ENCODE peak calls at places on chromosome 17, in ten cellular contexts. One of them, this sample, is unnamed.

GRCh38 chr17:27491713-27492190 is 35.5 kb downstream of the KSR1 start:
- DNase-seq in right cardiac atrium: no peak
- DNase-seq in sigmoid colon: no peak
- DNase-seq in PC-9: no peak
- DNase-seq in substantia nigra: no peak
- DNase-seq in H1: no peak
- DNase-seq in tibial nerve: no peak
- DNase-seq in tibial artery: no peak
- DNase-seq in GM23338: no peak
- DNase-seq in RWPE1: no peak
- DNase-seq in this sample: no peak

GRCh38 chr17:82496529-82497434 is 22.8 kb upstream of the FOXK2 start:
- DNase-seq in sigmoid colon: peak; percentile 99
- DNase-seq in H1: peak; percentile 54
- DNase-seq in PC-9: peak; percentile 72
- DNase-seq in substantia nigra: peak; percentile 93
- DNase-seq in tibial nerve: peak; percentile 94
- DNase-seq in right cardiac atrium: peak; percentile 98
- DNase-seq in RWPE1: peak; percentile 90
- DNase-seq in tibial artery: peak; percentile 98
- DNase-seq in GM23338: peak; percentile 92
- DNase-seq in this sample: peak; percentile 76

GRCh38 chr17:71635187-71635586 is 485.6 kb upstream of the SOX9 start:
- DNase-seq in right cardiac atrium: no peak
- DNase-seq in RWPE1: no peak
- DNase-seq in tibial nerve: no peak
- DNase-seq in sigmoid colon: no peak
- DNase-seq in H1: no peak
- DNase-seq in PC-9: no peak
- DNase-seq in substantia nigra: no peak
- DNase-seq in GM23338: no peak
- DNase-seq in tibial artery: no peak
- DNase-seq in this sample: no peak

GRCh38 chr17:75173526-75173925 is 9.2 kb downstream of the SUMO2 start:
- DNase-seq in H1: no peak
- DNase-seq in GM23338: no peak
- DNase-seq in right cardiac atrium: no peak
- DNase-seq in tibial nerve: no peak
- DNase-seq in PC-9: no peak
- DNase-seq in RWPE1: no peak
- DNase-seq in sigmoid colon: no peak
- DNase-seq in tibial artery: no peak
- DNase-seq in substantia nigra: no peak
- DNase-seq in this sample: no peak

GRCh38 chr17:61723914-61724313 is 132.9 kb upstream of the NACA2 start:
- DNase-seq in tibial artery: no peak
- DNase-seq in RWPE1: no peak
- DNase-seq in tibial nerve: no peak
- DNase-seq in right cardiac atrium: no peak
- DNase-seq in substantia nigra: no peak
- DNase-seq in sigmoid colon: no peak
- DNase-seq in GM23338: no peak
- DNase-seq in PC-9: no peak
- DNase-seq in H1: no peak
- DNase-seq in this sample: no peak

GRCh38 chr17:35705230-35705629 is 26.2 kb upstream of the RASL10B start:
- DNase-seq in tibial nerve: no peak
- DNase-seq in substantia nigra: no peak
- DNase-seq in tibial artery: no peak
- DNase-seq in PC-9: no peak
- DNase-seq in GM23338: no peak
- DNase-seq in right cardiac atrium: no peak
- DNase-seq in sigmoid colon: no peak
- DNase-seq in RWPE1: no peak
- DNase-seq in H1: no peak
- DNase-seq in this sample: no peak

GRCh38 chr17:36602924-36603384 is 1.6 kb downstream of the MRM1 start:
- DNase-seq in GM23338: peak; percentile 84
- DNase-seq in tibial nerve: peak; percentile 28
- DNase-seq in PC-9: peak; percentile 53
- DNase-seq in right cardiac atrium: peak; percentile 36
- DNase-seq in substantia nigra: peak; percentile 12
- DNase-seq in tibial artery: peak; percentile 43
- DNase-seq in H1: no peak
- DNase-seq in sigmoid colon: peak; percentile 68
- DNase-seq in RWPE1: peak; percentile 70
- DNase-seq in this sample: no peak

GRCh38 chr17:66767164-66767933 is 67.6 kb upstream of the CACNG5 start:
- DNase-seq in tibial nerve: no peak
- DNase-seq in substantia nigra: no peak
- DNase-seq in PC-9: no peak
- DNase-seq in H1: no peak
- DNase-seq in tibial artery: no peak
- DNase-seq in GM23338: no peak
- DNase-seq in sigmoid colon: no peak
- DNase-seq in right cardiac atrium: no peak
- DNase-seq in RWPE1: no peak
- DNase-seq in this sample: no peak

GRCh38 chr17:27457731-27458523 is 1.7 kb downstream of the KSR1 start:
- DNase-seq in H1: no peak
- DNase-seq in tibial nerve: no peak
- DNase-seq in substantia nigra: peak; percentile 23
- DNase-seq in sigmoid colon: no peak
- DNase-seq in RWPE1: no peak
- DNase-seq in right cardiac atrium: no peak
- DNase-seq in PC-9: no peak
- DNase-seq in tibial artery: no peak
- DNase-seq in GM23338: peak; percentile 45
- DNase-seq in this sample: no peak

GRCh38 chr17:37701424-37702020 is 43.3 kb downstream of the HNF1B start:
- DNase-seq in substantia nigra: no peak
- DNase-seq in GM23338: peak; percentile 62
- DNase-seq in RWPE1: no peak
- DNase-seq in right cardiac atrium: no peak
- DNase-seq in sigmoid colon: no peak
- DNase-seq in tibial artery: peak; percentile 30
- DNase-seq in H1: no peak
- DNase-seq in PC-9: no peak
- DNase-seq in tibial nerve: no peak
- DNase-seq in this sample: no peak

GRCh38 chr17:76079577-76080206 is 710 bp downstream of the ZACN start:
- DNase-seq in H1: no peak
- DNase-seq in sigmoid colon: no peak
- DNase-seq in tibial nerve: no peak
- DNase-seq in GM23338: peak; percentile 60
- DNase-seq in tibial artery: no peak
- DNase-seq in RWPE1: no peak
- DNase-seq in PC-9: no peak
- DNase-seq in substantia nigra: no peak
- DNase-seq in right cardiac atrium: no peak
- DNase-seq in this sample: no peak

GRCh38 chr17:55056530-55056929 is 88.0 kb downstream of the STXBP4 start:
- DNase-seq in RWPE1: no peak
- DNase-seq in H1: no peak
- DNase-seq in substantia nigra: no peak
- DNase-seq in tibial artery: no peak
- DNase-seq in tibial nerve: no peak
- DNase-seq in right cardiac atrium: no peak
- DNase-seq in PC-9: peak; percentile 70
- DNase-seq in sigmoid colon: no peak
- DNase-seq in GM23338: peak; percentile 15
- DNase-seq in this sample: no peak

GRCh38 chr17:55059724-55060123 is 91.2 kb downstream of the STXBP4 start:
- DNase-seq in tibial nerve: no peak
- DNase-seq in tibial artery: no peak
- DNase-seq in PC-9: no peak
- DNase-seq in H1: no peak
- DNase-seq in GM23338: no peak
- DNase-seq in sigmoid colon: no peak
- DNase-seq in RWPE1: no peak
- DNase-seq in right cardiac atrium: no peak
- DNase-seq in substantia nigra: no peak
- DNase-seq in this sample: no peak

GRCh38 chr17:55054429-55054828 is 85.9 kb downstream of the STXBP4 start:
- DNase-seq in right cardiac atrium: no peak
- DNase-seq in H1: no peak
- DNase-seq in tibial nerve: no peak
- DNase-seq in sigmoid colon: no peak
- DNase-seq in PC-9: no peak
- DNase-seq in tibial artery: no peak
- DNase-seq in GM23338: no peak
- DNase-seq in substantia nigra: no peak
- DNase-seq in RWPE1: no peak
- DNase-seq in this sample: no peak

GRCh38 chr17:55057184-55057583 is 88.6 kb downstream of the STXBP4 start:
- DNase-seq in right cardiac atrium: no peak
- DNase-seq in GM23338: no peak
- DNase-seq in H1: no peak
- DNase-seq in substantia nigra: no peak
- DNase-seq in tibial nerve: no peak
- DNase-seq in tibial artery: no peak
- DNase-seq in PC-9: peak; percentile 39
- DNase-seq in RWPE1: no peak
- DNase-seq in sigmoid colon: no peak
- DNase-seq in this sample: no peak

GRCh38 chr17:55053855-55054254 is 85.3 kb downstream of the STXBP4 start:
- DNase-seq in substantia nigra: no peak
- DNase-seq in tibial nerve: no peak
- DNase-seq in tibial artery: no peak
- DNase-seq in RWPE1: peak; percentile 2
- DNase-seq in H1: no peak
- DNase-seq in sigmoid colon: no peak
- DNase-seq in PC-9: no peak
- DNase-seq in GM23338: peak; percentile 4
- DNase-seq in right cardiac atrium: no peak
- DNase-seq in this sample: no peak
- H3K27ac ChIP-seq in substantia nigra: no peak overlapping the region
- H3K27ac ChIP-seq in tibial nerve: no peak overlapping the region
- H3K27ac ChIP-seq in tibial artery: no peak overlapping the region
- H3K27ac ChIP-seq in RWPE1: no peak overlapping the region
- H3K27ac ChIP-seq in H1: no peak overlapping the region
- H3K27ac ChIP-seq in sigmoid colon: no peak overlapping the region
- H3K27ac ChIP-seq in PC-9: no peak overlapping the region
- H3K27ac ChIP-seq in GM23338: no peak overlapping the region
- H3K27ac ChIP-seq in right cardiac atrium: no peak overlapping the region
- H3K27ac ChIP-seq in this sample: no peak overlapping the region

GRCh38 chr17:59694344-59694743 is 12.9 kb downstream of the PTRH2 start:
- DNase-seq in right cardiac atrium: no peak
- DNase-seq in tibial nerve: no peak
- DNase-seq in tibial artery: no peak
- DNase-seq in RWPE1: no peak
- DNase-seq in substantia nigra: no peak
- DNase-seq in GM23338: no peak
- DNase-seq in sigmoid colon: no peak
- DNase-seq in PC-9: no peak
- DNase-seq in H1: no peak
- DNase-seq in this sample: no peak
- H3K27ac ChIP-seq in right cardiac atrium: no peak overlapping the region
- H3K27ac ChIP-seq in tibial nerve: no peak overlapping the region
- H3K27ac ChIP-seq in tibial artery: no peak overlapping the region
- H3K27ac ChIP-seq in RWPE1: no peak overlapping the region
- H3K27ac ChIP-seq in substantia nigra: no peak overlapping the region
- H3K27ac ChIP-seq in GM23338: no peak overlapping the region
- H3K27ac ChIP-seq in sigmoid colon: no peak overlapping the region
- H3K27ac ChIP-seq in PC-9: peak overlapping the region; percentile 81
- H3K27ac ChIP-seq in H1: no peak overlapping the region
- H3K27ac ChIP-seq in this sample: no peak overlapping the region

DNA sequence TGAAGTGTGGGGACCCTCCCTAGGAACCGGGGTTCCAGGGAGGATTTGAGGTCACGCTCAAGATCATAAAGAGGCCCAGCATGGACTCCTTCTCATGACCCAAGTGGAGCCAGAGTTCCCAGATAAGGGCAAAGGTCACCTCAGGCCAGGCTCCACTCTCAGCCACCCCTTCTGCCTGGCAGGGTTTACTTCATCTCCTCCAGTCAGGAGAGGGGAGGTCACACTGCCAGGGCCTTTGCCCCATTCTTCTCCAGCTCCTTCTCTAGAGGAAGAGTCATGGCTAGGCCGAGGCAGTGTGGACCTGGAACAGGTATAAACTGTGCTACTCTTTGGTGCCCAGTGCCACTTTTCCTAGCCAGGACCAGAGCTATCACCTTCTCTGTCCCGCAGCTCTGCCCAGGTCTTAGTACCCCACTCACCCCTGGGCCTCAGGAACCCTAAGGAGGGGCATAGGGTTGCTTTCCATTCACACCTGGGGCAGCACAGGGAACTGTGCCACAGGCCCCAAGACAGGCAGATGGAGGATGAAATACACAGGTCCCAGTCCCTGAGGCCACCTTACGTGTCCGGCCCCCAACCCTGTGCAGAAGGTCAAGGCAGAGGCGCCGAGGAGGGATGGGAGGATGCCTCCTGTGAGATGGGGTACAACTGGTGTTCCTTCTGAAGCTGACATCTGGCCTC is 877 bp upstream of the ACSF2 start:
- DNase-seq in tibial artery: no peak
- DNase-seq in right cardiac atrium: no peak
- DNase-seq in PC-9: peak; percentile 49
- DNase-seq in H1: no peak
- DNase-seq in GM23338: no peak
- DNase-seq in sigmoid colon: no peak
- DNase-seq in RWPE1: no peak
- DNase-seq in substantia nigra: no peak
- DNase-seq in tibial nerve: no peak
- DNase-seq in this sample: no peak
- H3K27ac ChIP-seq in tibial artery: peak overlapping the region; percentile 86
- H3K27ac ChIP-seq in right cardiac atrium: peak overlapping the region; percentile 94
- H3K27ac ChIP-seq in PC-9: peak overlapping the region; percentile 92
- H3K27ac ChIP-seq in H1: no peak overlapping the region
- H3K27ac ChIP-seq in GM23338: no peak overlapping the region
- H3K27ac ChIP-seq in sigmoid colon: peak overlapping the region; percentile 76
- H3K27ac ChIP-seq in RWPE1: peak overlapping the region; percentile 85
- H3K27ac ChIP-seq in substantia nigra: no peak overlapping the region
- H3K27ac ChIP-seq in tibial nerve: peak overlapping the region; percentile 57
- H3K27ac ChIP-seq in this sample: peak overlapping the region; percentile 85

DNA sequence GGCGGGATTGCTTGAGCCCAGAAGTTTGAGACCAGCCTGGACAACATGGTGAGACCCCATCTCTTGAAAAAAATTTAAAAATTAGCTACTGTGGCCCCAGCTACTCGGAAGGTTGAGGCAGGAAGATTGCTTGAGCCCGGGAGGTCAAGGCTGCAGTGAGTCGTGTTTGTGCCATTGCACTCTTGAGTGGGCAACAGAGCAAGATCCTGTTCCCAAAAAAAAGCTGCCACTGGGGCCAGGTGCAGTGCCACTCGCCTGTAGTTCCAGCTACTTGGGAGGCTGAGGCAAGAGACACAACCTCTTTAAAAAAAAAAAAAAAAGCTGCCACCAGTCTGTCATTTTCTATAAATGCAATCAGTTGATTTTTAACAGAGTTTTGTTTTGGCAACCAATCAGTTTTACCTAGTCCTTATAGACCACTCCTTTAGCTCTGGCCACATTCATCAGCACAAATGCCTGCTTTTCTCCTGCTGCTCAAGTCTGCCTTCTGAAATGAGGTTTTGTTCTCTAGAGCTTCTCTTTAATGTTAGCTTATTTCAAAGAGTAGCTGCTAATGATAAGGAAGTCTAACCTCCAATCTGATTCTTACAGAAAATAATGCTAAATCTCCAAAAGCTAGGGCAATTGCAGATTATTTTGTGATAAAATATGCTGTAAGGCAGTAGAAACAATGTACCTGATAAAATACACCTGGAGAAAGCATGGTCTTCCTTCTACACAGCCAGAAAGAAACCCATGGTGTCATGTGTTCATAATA is 64.8 kb downstream of the TUBD1 start:
- DNase-seq in H1: no peak
- DNase-seq in GM23338: no peak
- DNase-seq in PC-9: peak; percentile 79
- DNase-seq in RWPE1: no peak
- DNase-seq in sigmoid colon: no peak
- DNase-seq in right cardiac atrium: no peak
- DNase-seq in substantia nigra: no peak
- DNase-seq in tibial nerve: no peak
- DNase-seq in tibial artery: no peak
- DNase-seq in this sample: no peak
- H3K27ac ChIP-seq in H1: no peak overlapping the region
- H3K27ac ChIP-seq in GM23338: no peak overlapping the region
- H3K27ac ChIP-seq in PC-9: peak overlapping the region; percentile 99
- H3K27ac ChIP-seq in RWPE1: peak overlapping the region; percentile 65
- H3K27ac ChIP-seq in sigmoid colon: peak overlapping the region; percentile 75
- H3K27ac ChIP-seq in right cardiac atrium: no peak overlapping the region
- H3K27ac ChIP-seq in substantia nigra: no peak overlapping the region
- H3K27ac ChIP-seq in tibial nerve: no peak overlapping the region
- H3K27ac ChIP-seq in tibial artery: peak overlapping the region; percentile 75
- H3K27ac ChIP-seq in this sample: peak overlapping the region; percentile 87

This sample was measured in esophagus squamous epithelium.